ENCODE peak calls at places on chromosome 2, in seven cellular contexts. R, M, C, F, L, Z and J are unnamed samples.

GRCh38 chr2:210493528-210493927 is 17.0 kb upstream of the LANCL1 start:
- DNase-seq in R (no peak), M (no peak), C (no peak), F (no peak), L (peak), Z (no peak), J (no peak)

GRCh38 chr2:11044201-11044600 is 111.1 kb upstream of the SLC66A3 start:
- DNase-seq in R (no peak), M (no peak), C (no peak), F (no peak), L (no peak), Z (no peak), J (no peak)

GRCh38 chr2:222038086-222038802 is 260.6 kb downstream of the PAX3 start:
- DNase-seq in R (no peak), M (peak), C (no peak), F (peak), L (peak), Z (no peak), J (peak)

GRCh38 chr2:126657146-126657635 is 1.2 kb downstream of the GYPC start:
- DNase-seq in R (peak), M (peak), C (no peak), F (peak), L (no peak), Z (no peak), J (no peak)

GRCh38 chr2:69173706-69174105 is 160.7 kb downstream of the ANTXR1 start:
- DNase-seq in R (no peak), M (no peak), C (no peak), F (no peak), L (no peak), Z (no peak), J (no peak)

GRCh38 chr2:159010340-159010739 is 41.9 kb downstream of the TANC1 start:
- DNase-seq in R (no peak), M (no peak), C (no peak), F (no peak), L (peak), Z (no peak), J (no peak)

GRCh38 chr2:56266761-56267411 is 83.1 kb downstream of the CCDC85A start:
- DNase-seq in R (no peak), M (no peak), C (no peak), F (no peak), L (peak), Z (no peak), J (no peak)

GRCh38 chr2:99659874-99660273 is 170.1 kb upstream of the REV1 start:
- DNase-seq in R (no peak), M (no peak), C (no peak), F (no peak), L (no peak), Z (no peak), J (no peak)

GRCh38 chr2:26974352-26974751 is 3.9 kb downstream of the MAPRE3 start:
- DNase-seq in R (no peak), M (peak), C (no peak), F (no peak), L (peak), Z (no peak), J (no peak)

GRCh38 chr2:99150691-99151090 is 4.1 kb downstream of the TSGA10 start:
- DNase-seq in R (no peak), M (no peak), C (no peak), F (no peak), L (no peak), Z (no peak), J (no peak)

GRCh38 chr2:19187323-19188020 is 171.0 kb downstream of the OSR1 start:
- DNase-seq in R (no peak), M (no peak), C (no peak), F (no peak), L (no peak), Z (no peak), J (no peak)

GRCh38 chr2:37365669-37366068 is 21.2 kb downstream of the QPCT start:
- DNase-seq in R (no peak), M (no peak), C (no peak), F (no peak), L (no peak), Z (no peak), J (no peak)

GRCh38 chr2:20052872-20053281 is 1.4 kb upstream of the LAPTM4A start:
- DNase-seq in R (peak), M (peak), C (no peak), F (peak), L (peak), Z (no peak), J (peak)

GRCh38 chr2:48496867-48497266 is 33.1 kb upstream of the STON1 start:
- DNase-seq in R (no peak), M (no peak), C (no peak), F (no peak), L (no peak), Z (no peak), J (no peak)

GRCh38 chr2:219344756-219345458 is 12.4 kb upstream of the RESP18 start:
- DNase-seq in R (peak), M (peak), C (no peak), F (no peak), L (peak), Z (no peak), J (peak)

GRCh38 chr2:237072067-237072931 is 13.4 kb upstream of the COPS8 start:
- DNase-seq in R (peak), M (peak), C (peak), F (peak), L (peak), Z (peak), J (peak)

GRCh38 chr2:173793649-173794565 is 171.3 kb downstream of the SP3 start:
- DNase-seq in R (peak), M (peak), C (no peak), F (no peak), L (peak), Z (no peak), J (peak)

GRCh38 chr2:217105733-217106649 is 246.1 kb upstream of the TNP1 start:
- DNase-seq in R (no peak), M (peak), C (no peak), F (no peak), L (no peak), Z (no peak), J (peak)

GRCh38 chr2:28507806-28508764 is 12.2 kb downstream of the PLB1 start:
- DNase-seq in R (peak), M (peak), C (no peak), F (no peak), L (peak), Z (peak), J (peak)

GRCh38 chr2:76958749-76959148 is 563.4 kb downstream of the LRRTM4 start:
- DNase-seq in R (no peak), M (peak), C (no peak), F (peak), L (no peak), Z (no peak), J (peak)

GRCh38 chr2:200373973-200374416 is 67.5 kb downstream of the SPATS2L start:
- DNase-seq in R (no peak), M (peak), C (no peak), F (no peak), L (no peak), Z (no peak), J (peak)

GRCh38 chr2:30683240-30683956 is 123.8 kb downstream of the CAPN13 start:
- DNase-seq in R (no peak), M (peak), C (no peak), F (no peak), L (no peak), Z (no peak), J (peak)

GRCh38 chr2:147006724-147007123 is 838.1 kb upstream of the ACVR2A start:
- DNase-seq in R (no peak), M (no peak), C (no peak), F (no peak), L (no peak), Z (no peak), J (no peak)

GRCh38 chr2:232890536-232890895 is 20.5 kb downstream of the SNORC start:
- DNase-seq in R (no peak), M (no peak), C (no peak), F (no peak), L (no peak), Z (no peak), J (no peak)

GRCh38 chr2:120323807-120324399 is 22.0 kb upstream of the INHBB start:
- DNase-seq in R (no peak), M (peak), C (no peak), F (no peak), L (peak), Z (no peak), J (no peak)

GRCh38 chr2:224038049-224038829 is 847 bp downstream of the SERPINE2 start:
- DNase-seq in R (peak), M (peak), C (peak), F (peak), L (peak), Z (no peak), J (peak)

GRCh38 chr2:226475650-226476049 is 324.0 kb downstream of the IRS1 start:
- DNase-seq in R (no peak), M (no peak), C (no peak), F (no peak), L (no peak), Z (no peak), J (no peak)

GRCh38 chr2:143347303-143347702 is 218.1 kb downstream of the ARHGAP15 start:
- DNase-seq in R (no peak), M (no peak), C (no peak), F (no peak), L (peak), Z (no peak), J (no peak)

GRCh38 chr2:33366473-33366872 is 110.0 kb upstream of the RASGRP3 start:
- DNase-seq in R (peak), M (no peak), C (no peak), F (no peak), L (peak), Z (no peak), J (no peak)

GRCh38 chr2:23386422-23387220 is 1.6 kb downstream of the KLHL29 start:
- DNase-seq in R (peak), M (no peak), C (no peak), F (peak), L (peak), Z (no peak), J (peak)

GRCh38 chr2:76450024-76450475 is 739.3 kb upstream of the GCFC2 start:
- DNase-seq in R (no peak), M (peak), C (no peak), F (no peak), L (no peak), Z (no peak), J (no peak)

GRCh38 chr2:163469561-163469962 is 266.2 kb downstream of the FIGN start:
- DNase-seq in R (no peak), M (no peak), C (no peak), F (no peak), L (peak), Z (no peak), J (no peak)

GRCh38 chr2:231627384-231628156 is 34.9 kb downstream of the TEX44 start:
- DNase-seq in R (no peak), M (no peak), C (no peak), F (no peak), L (no peak), Z (no peak), J (no peak)

GRCh38 chr2:169069341-169069740 is at the start of gene DHRS9:
- DNase-seq in R (no peak), M (no peak), C (no peak), F (no peak), L (no peak), Z (no peak), J (peak)

GRCh38 chr2:10448208-10448645 is at the start of gene ODC1:
- DNase-seq in R (peak), M (peak), C (peak), F (peak), L (peak), Z (peak), J (peak)

GRCh38 chr2:43270930-43271615 is 44.7 kb upstream of the ZFP36L2 start:
- DNase-seq in R (no peak), M (peak), C (no peak), F (no peak), L (no peak), Z (no peak), J (no peak)